ENCODE peak calls at places on chromosomes 5 and 9, in four cellular contexts. One of them, this sample, is unnamed.

GRCh38 chr5:137254695-137255094 is 244.4 kb downstream of the SPOCK1 start:
- DNase-seq in T-helper 2 cell: no peak
- DNase-seq in cardiac muscle cell: peak
- DNase-seq in NCI-H345: no peak
- DNase-seq in this sample: no peak

GRCh38 chr5:95883185-95884020 is 60.9 kb upstream of the GLRX start:
- DNase-seq in T-helper 2 cell: no peak
- DNase-seq in cardiac muscle cell: no peak
- DNase-seq in NCI-H345: no peak
- DNase-seq in this sample: no peak

GRCh38 chr5:180313677-180314076 is 21.8 kb upstream of the MAPK9 start:
- DNase-seq in T-helper 2 cell: peak
- DNase-seq in NCI-H345: no peak
- DNase-seq in cardiac muscle cell: no peak
- DNase-seq in this sample: no peak

GRCh38 chr9:98867109-98867433 is 59.6 kb downstream of the GALNT12 start:
- DNase-seq in T-helper 2 cell: no peak
- DNase-seq in cardiac muscle cell: no peak
- DNase-seq in NCI-H345: no peak
- DNase-seq in this sample: no peak

GRCh38 chr5:7904170-7904569 is 35.2 kb downstream of the MTRR start:
- DNase-seq in T-helper 2 cell: no peak
- DNase-seq in cardiac muscle cell: peak
- DNase-seq in NCI-H345: no peak
- DNase-seq in this sample: no peak

GRCh38 chr9:14027114-14027812 is 286.7 kb downstream of the NFIB start:
- DNase-seq in NCI-H345: no peak
- DNase-seq in T-helper 2 cell: no peak
- DNase-seq in cardiac muscle cell: peak
- DNase-seq in this sample: no peak

GRCh38 chr5:135026645-135027317 is 7.2 kb downstream of the PITX1 start:
- DNase-seq in NCI-H345: no peak
- DNase-seq in T-helper 2 cell: no peak
- DNase-seq in cardiac muscle cell: no peak
- DNase-seq in this sample: no peak

GRCh38 chr5:149358294-149358651 is 427 bp downstream of the PCYOX1L start:
- DNase-seq in T-helper 2 cell: no peak
- DNase-seq in NCI-H345: peak
- DNase-seq in cardiac muscle cell: peak
- DNase-seq in this sample: peak

GRCh38 chr9:3856592-3856991 is 330.8 kb upstream of the RFX3 start:
- DNase-seq in T-helper 2 cell: no peak
- DNase-seq in cardiac muscle cell: peak
- DNase-seq in NCI-H345: no peak
- DNase-seq in this sample: no peak

GRCh38 chr9:101443358-101443757 is 7.8 kb upstream of the ALDOB start:
- DNase-seq in NCI-H345: peak
- DNase-seq in cardiac muscle cell: no peak
- DNase-seq in T-helper 2 cell: no peak
- DNase-seq in this sample: no peak

GRCh38 chr5:173670791-173671120 is 54.3 kb upstream of the BOD1 start:
- DNase-seq in cardiac muscle cell: peak
- DNase-seq in T-helper 2 cell: no peak
- DNase-seq in NCI-H345: no peak
- DNase-seq in this sample: no peak